ENCODE peak calls at places on chromosome 9, in five cellular contexts. E is transverse colon; H is naive thymus-derived CD4-positive, alpha-beta T cell; Q is thoracic aorta; A is SK-N-SH. X is an unnamed sample. For H3K4me1, the result is how much of the 10 kb centered on the place peaks cover.

GRCh38 chr9:125558453-125559084 is 148.4 kb downstream of the MAPKAP1 start:
- DNase-seq in H (peak), Q (no peak), A (peak), E (peak), X (peak)

GRCh38 chr9:20270176-20270575 is 352.1 kb downstream of the MLLT3 start:
- DNase-seq in E (no peak), H (no peak), A (no peak), Q (no peak), X (no peak)

GRCh38 chr9:3467593-3468219 is 58.1 kb downstream of the RFX3 start:
- DNase-seq in A (peak), E (peak), Q (no peak), H (peak), X (peak)

GRCh38 chr9:105976257-105976656 is 281.9 kb downstream of the TMEM38B start:
- DNase-seq in H (no peak), E (no peak), A (no peak), Q (no peak), X (no peak)

GRCh38 chr9:130544364-130544763 is 35.0 kb upstream of the FUBP3 start:
- DNase-seq in Q (no peak), E (no peak), A (no peak), H (no peak), X (no peak)

GRCh38 chr9:128383007-128383753 is 12.0 kb downstream of the URM1 start:
- DNase-seq in E (no peak), A (no peak), Q (no peak), H (no peak), X (no peak)

GRCh38 chr9:16628421-16628820 is 242.0 kb downstream of the BNC2 start:
- DNase-seq in Q (no peak), A (no peak), H (no peak), E (no peak), X (no peak)

GRCh38 chr9:125620216-125620615 is 86.8 kb downstream of the MAPKAP1 start:
- DNase-seq in E (no peak), A (no peak), Q (no peak), H (no peak), X (no peak)

GRCh38 chr9:20593551-20593950 is 28.7 kb downstream of the MLLT3 start:
- DNase-seq in A (no peak), H (no peak), Q (no peak), E (no peak), X (no peak)

GRCh38 chr9:79639354-79639753 is 67.6 kb downstream of the TLE4 start:
- DNase-seq in H (no peak), E (no peak), Q (no peak), A (no peak), X (no peak)

GRCh38 chr9:4793412-4794005 is 765 bp downstream of the RCL1 start:
- DNase-seq in H (peak), A (no peak), E (no peak), Q (no peak), X (no peak)

GRCh38 chr9:33153001-33153400 is 14.1 kb downstream of the B4GALT1 start:
- DNase-seq in A (no peak), Q (no peak), E (no peak), H (no peak), X (no peak)

GRCh38 chr9:33153666-33154065 is 13.5 kb downstream of the B4GALT1 start:
- DNase-seq in H (no peak), A (no peak), E (no peak), Q (no peak), X (no peak)

GRCh38 chr9:33151601-33152000 is 15.5 kb downstream of the B4GALT1 start:
- DNase-seq in A (no peak), H (no peak), E (no peak), Q (no peak), X (no peak)

GRCh38 chr9:33148367-33149019 is 18.6 kb downstream of the B4GALT1 start:
- DNase-seq in H (no peak), Q (no peak), E (peak), A (no peak), X (no peak)

GRCh38 chr9:33151007-33151557 is 16.1 kb downstream of the B4GALT1 start:
- DNase-seq in Q (no peak), A (no peak), E (peak), H (no peak), X (no peak)
- H3K4me1 ChIP-seq in Q (half or more), A (under half), E (under half), H (under half), X (half or more)

DNA sequence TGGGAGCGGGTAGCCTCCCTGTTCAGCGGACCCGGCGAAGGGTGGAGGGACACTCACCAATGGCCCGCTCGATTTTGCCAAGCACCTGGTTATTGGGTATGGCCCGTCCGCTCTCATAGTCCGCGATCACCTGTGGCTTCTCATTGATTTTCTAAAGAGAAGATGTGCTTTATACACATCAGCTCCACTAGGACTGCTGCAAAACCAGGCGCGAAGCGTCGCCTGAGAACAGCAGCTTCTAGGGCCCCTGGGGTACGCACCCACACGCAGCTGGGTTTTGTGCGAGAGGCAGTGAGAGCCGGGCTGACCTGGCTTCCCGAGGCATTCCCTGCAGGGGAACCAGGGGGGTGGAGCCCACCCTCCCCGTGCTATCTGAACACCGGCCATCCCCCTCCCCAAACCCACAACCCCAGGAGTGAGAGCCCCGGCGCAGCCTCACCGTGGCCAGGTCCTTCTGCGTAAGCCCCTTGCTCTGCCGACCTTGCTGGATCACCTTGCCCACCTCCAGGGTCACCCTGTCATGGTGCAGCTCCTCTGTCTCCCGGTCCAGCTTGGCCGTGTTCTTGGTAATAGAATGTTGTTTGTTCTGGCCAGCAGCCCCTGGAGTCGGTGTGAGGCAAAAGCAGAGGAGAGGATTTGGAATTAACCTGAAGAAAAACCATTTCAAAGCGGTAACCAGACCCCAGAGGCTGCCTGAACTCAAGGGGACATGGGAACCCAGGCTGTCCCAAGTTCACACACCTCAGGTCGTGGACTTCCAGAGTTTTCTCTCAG is 3.1 kb downstream of the EDF1 start:
- DNase-seq in Q (no peak), H (no peak), A (no peak), E (peak), X (no peak)
- H3K4me1 ChIP-seq in Q (under half), H (under half), A (under half), E (under half), X (under half)

DNA sequence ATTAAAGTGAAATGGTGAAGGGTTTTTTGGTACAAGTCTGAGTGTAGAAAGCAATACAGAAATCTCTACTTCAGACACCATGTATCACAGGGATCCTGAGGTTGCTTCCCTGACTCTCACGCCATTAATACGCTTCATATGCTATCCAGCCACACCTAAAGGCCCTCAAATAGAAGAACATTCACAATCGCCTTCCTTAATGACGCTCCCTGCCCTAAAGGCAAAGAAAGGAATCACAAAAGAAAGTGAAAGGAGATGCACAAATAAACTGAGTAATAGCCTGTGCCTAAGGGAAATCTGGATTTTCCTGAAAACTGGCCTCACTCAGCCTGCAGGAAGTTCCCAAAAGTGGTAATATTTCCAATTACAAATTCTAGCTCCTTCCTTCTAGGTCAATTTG is 1002.7 kb upstream of the DMAC1 start:
- DNase-seq in Q (no peak), E (peak), A (no peak), H (no peak), X (no peak)
- H3K4me1 ChIP-seq in Q (under half), E (under half), A (under half), H (under half), X (under half)

GRCh38 chr9:35110327-35110758 is 5.3 kb downstream of the ATOSB start:
- DNase-seq in Q (peak), E (no peak), H (no peak), A (no peak), X (no peak)
- H3K4me1 ChIP-seq in Q (under half), E (under half), H (under half), A (under half), X (under half)

GRCh38 chr9:124212381-124213050 is 45.2 kb upstream of the NEK6 start:
- DNase-seq in E (no peak), Q (no peak), H (no peak), A (no peak), X (no peak)
- H3K4me1 ChIP-seq in E (under half), Q (under half), H (under half), A (under half), X (half or more)

GRCh38 chr9:92669527-92669889 is 423 bp downstream of the IPPK start:
- DNase-seq in Q (no peak), E (peak), H (no peak), A (peak), X (no peak)
- H3K4me1 ChIP-seq in Q (under half), E (under half), H (under half), A (under half), X (under half)

DNA sequence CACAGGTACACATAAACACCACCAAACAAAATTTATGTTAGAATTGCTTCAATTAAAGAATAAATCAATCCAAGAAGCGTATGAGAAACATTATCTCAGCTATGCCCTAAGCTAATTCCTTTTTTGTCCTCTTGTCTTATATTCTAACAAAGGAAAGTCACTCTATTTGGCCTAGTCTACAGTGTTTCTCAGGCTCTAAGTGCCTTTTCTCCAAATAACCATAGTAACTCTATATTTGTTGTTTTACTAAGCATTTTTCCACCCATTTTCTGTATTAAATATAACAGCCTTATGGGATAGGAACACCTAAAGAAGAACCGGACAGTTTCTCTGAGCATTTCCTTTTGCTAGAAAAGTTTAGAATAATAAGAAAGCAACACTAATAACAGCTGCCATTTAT is 120.1 kb upstream of the MTAP start:
- DNase-seq in Q (no peak), A (no peak), E (no peak), H (no peak), X (no peak)
- H3K4me1 ChIP-seq in Q (under half), A (under half), E (under half), H (under half), X (under half)